ENCODE peak calls at places on chromosomes 7 and 10, in ten cellular contexts. P is HCT116, V is endothelial cell of umbilical vein, B is brain microvascular endothelial cell, K is small intestine, W is right atrium auricular region, I is tibial nerve, R is tibial artery, E is right cardiac atrium, Y is aorta. F is an unnamed sample.

GRCh38 chr10:75532253-75532924 is 101.0 kb downstream of the LRMDA start:
- DNase-seq in P (no peak), V (no peak), B (peak; percentile 21), K (no peak), W (no peak), I (no peak), R (no peak), E (no peak), Y (no peak), F (no peak)

GRCh38 chr10:59901481-59901880 is 4.9 kb downstream of the CCDC6 start:
- DNase-seq in P (no peak), V (no peak), B (no peak), K (peak; percentile 82), W (no peak), I (no peak), R (no peak), E (no peak), Y (no peak), F (no peak)

GRCh38 chr7:53988376-53988775 is 553.8 kb upstream of the VSTM2A start:
- DNase-seq in P (no peak), V (no peak), B (no peak), K (no peak), W (no peak), I (no peak), R (no peak), E (no peak), Y (no peak), F (no peak)

GRCh38 chr10:49053053-49053997 is 62.0 kb downstream of the VSTM4 start:
- DNase-seq in P (no peak), V (no peak), B (no peak), K (peak; percentile 2), W (no peak), I (no peak), R (no peak), E (peak; percentile 67), Y (no peak), F (peak; percentile 77)

GRCh38 chr10:33132626-33133025 is 174.6 kb upstream of the ITGB1 start:
- DNase-seq in P (no peak), V (no peak), B (no peak), K (no peak), W (no peak), I (no peak), R (no peak), E (no peak), Y (no peak), F (no peak)

GRCh38 chr7:108147031-108147563 is 16.9 kb upstream of the LAMB4 start:
- DNase-seq in P (no peak), V (no peak), B (no peak), K (peak; percentile 37), W (no peak), I (no peak), R (no peak), E (no peak), Y (no peak), F (no peak)

GRCh38 chr10:132199268-132199853 is 12.6 kb downstream of the DPYSL4 start:
- DNase-seq in P (no peak), V (no peak), B (no peak), K (no peak), W (no peak), I (no peak), R (peak; percentile 51), E (no peak), Y (peak; percentile 22), F (no peak)

GRCh38 chr10:5965266-5965665 is 12.1 kb downstream of the IL15RA start:
- DNase-seq in P (no peak), V (no peak), B (no peak), K (peak; percentile 29), W (no peak), I (no peak), R (no peak), E (no peak), Y (no peak), F (no peak)

GRCh38 chr7:47301078-47301477 is 280.8 kb downstream of the TNS3 start:
- DNase-seq in P (no peak), V (no peak), B (no peak), K (no peak), W (peak; percentile 32), I (no peak), R (no peak), E (no peak), Y (no peak), F (no peak)

GRCh38 chr7:108528183-108528712 is 2.3 kb upstream of the PNPLA8 start:
- DNase-seq in P (peak; percentile 12), V (no peak), B (no peak), K (no peak), W (no peak), I (no peak), R (no peak), E (no peak), Y (no peak), F (no peak)

GRCh38 chr10:13018171-13018570 is 16.7 kb upstream of the CCDC3 start:
- DNase-seq in P (no peak), V (no peak), B (peak; percentile 83), K (no peak), W (no peak), I (no peak), R (no peak), E (no peak), Y (no peak), F (no peak)

GRCh38 chr10:102240467-102241036 is 760 bp downstream of the PITX3 start:
- DNase-seq in P (no peak), V (no peak), B (no peak), K (no peak), W (no peak), I (no peak), R (no peak), E (peak; percentile 59), Y (no peak), F (no peak)

GRCh38 chr10:102241444-102242117 is at the start of gene PITX3:
- DNase-seq in P (peak; percentile 90), V (peak; percentile 92), B (peak; percentile 86), K (peak; percentile 88), W (peak; percentile 93), I (peak; percentile 94), R (peak; percentile 92), E (peak; percentile 98), Y (peak; percentile 95), F (peak; percentile 68)

GRCh38 chr10:102243304-102243703 is 2.0 kb upstream of the PITX3 start:
- DNase-seq in P (no peak), V (no peak), B (peak; percentile 54), K (no peak), W (no peak), I (no peak), R (no peak), E (no peak), Y (no peak), F (no peak)

GRCh38 chr10:102241037-102241443 is 272 bp downstream of the PITX3 start:
- DNase-seq in P (no peak), V (no peak), B (no peak), K (no peak), W (no peak), I (peak; percentile 21), R (no peak), E (no peak), Y (no peak), F (no peak)

DNA sequence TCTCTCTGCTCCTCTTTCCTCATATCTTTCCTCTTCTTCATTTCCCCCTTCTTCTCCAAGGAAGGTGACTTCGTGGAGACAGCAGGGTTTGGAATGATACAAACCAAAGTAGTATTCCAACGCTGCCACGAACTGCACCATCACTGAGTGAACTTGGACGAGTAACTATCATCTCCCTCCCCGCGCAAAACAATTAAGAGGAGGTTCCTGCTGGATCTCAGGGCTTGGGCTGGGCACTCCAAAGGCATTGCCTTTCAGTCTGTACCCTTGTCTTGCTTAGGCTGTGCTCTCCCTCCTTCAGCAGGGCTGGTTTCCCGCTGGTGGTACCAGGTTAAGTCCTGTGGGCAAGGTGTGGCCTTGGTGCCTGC is 790 bp upstream of the PITX3 start:
- DNase-seq in P (no peak), V (no peak), B (no peak), K (no peak), W (no peak), I (no peak), R (no peak), E (no peak), Y (no peak), F (no peak)
- H3K4me3 ChIP-seq in P (peak overlapping the region; percentile 60), V (peak overlapping the region; percentile 58), B (peak overlapping the region; percentile 68), K (no peak overlapping the region), W (peak overlapping the region; percentile 51), I (peak overlapping the region; percentile 72), R (peak overlapping the region; percentile 55), E (peak overlapping the region; percentile 69), Y (peak overlapping the region; percentile 1), F (peak overlapping the region; percentile 46)

GRCh38 chr10:20088302-20088701 is 272.1 kb downstream of the PLXDC2 start:
- DNase-seq in P (no peak), V (no peak), B (no peak), K (peak; percentile 76), W (no peak), I (no peak), R (no peak), E (no peak), Y (no peak), F (no peak)
- H3K4me3 ChIP-seq in P (no peak overlapping the region), V (no peak overlapping the region), B (no peak overlapping the region), K (no peak overlapping the region), W (no peak overlapping the region), I (no peak overlapping the region), R (no peak overlapping the region), E (no peak overlapping the region), Y (no peak overlapping the region), F (no peak overlapping the region)

GRCh38 chr10:22684707-22685106 is 29.7 kb downstream of the PIP4K2A start:
- DNase-seq in P (no peak), V (no peak), B (no peak), K (no peak), W (no peak), I (no peak), R (no peak), E (no peak), Y (no peak), F (no peak)

GRCh38 chr10:22682237-22683192 is 31.9 kb downstream of the PIP4K2A start:
- DNase-seq in P (peak; percentile 15), V (no peak), B (peak; percentile 64), K (peak; percentile 43), W (no peak), I (no peak), R (no peak), E (no peak), Y (no peak), F (no peak)

GRCh38 chr10:22685926-22686325 is 28.5 kb downstream of the PIP4K2A start:
- DNase-seq in P (no peak), V (peak; percentile 18), B (no peak), K (no peak), W (no peak), I (peak; percentile 44), R (no peak), E (no peak), Y (no peak), F (no peak)

GRCh38 chr10:22681783-22682183 is 32.6 kb downstream of the PIP4K2A start:
- DNase-seq in P (peak; percentile 23), V (peak; percentile 59), B (peak; percentile 81), K (peak; percentile 17), W (no peak), I (no peak), R (no peak), E (no peak), Y (no peak), F (no peak)

GRCh38 chr10:22683995-22684305 is 30.4 kb downstream of the PIP4K2A start:
- DNase-seq in P (no peak), V (no peak), B (no peak), K (no peak), W (no peak), I (no peak), R (no peak), E (no peak), Y (no peak), F (no peak)
- H3K4me3 ChIP-seq in P (peak overlapping the region; percentile 7), V (no peak overlapping the region), B (no peak overlapping the region), K (no peak overlapping the region), W (no peak overlapping the region), I (no peak overlapping the region), R (no peak overlapping the region), E (no peak overlapping the region), Y (no peak overlapping the region), F (peak overlapping the region; percentile 43)

GRCh38 chr10:61176428-61176827 is 232.4 kb upstream of the RHOBTB1 start:
- DNase-seq in P (no peak), V (no peak), B (no peak), K (no peak), W (no peak), I (no peak), R (no peak), E (no peak), Y (no peak), F (no peak)
- H3K4me3 ChIP-seq in P (no peak overlapping the region), V (no peak overlapping the region), B (no peak overlapping the region), K (no peak overlapping the region), W (no peak overlapping the region), I (no peak overlapping the region), R (no peak overlapping the region), E (no peak overlapping the region), Y (no peak overlapping the region), F (no peak overlapping the region)

F was measured in GM12864.